ENCODE peak calls at places on chromosomes 6 and 20, in six cellular contexts. One of them, this sample, is unnamed.

GRCh38 chr6:34142046-34142445 is 3.8 kb downstream of the GRM4 start:
- DNase-seq in GM13977: no peak
- DNase-seq in mucosa of descending colon: no peak
- DNase-seq in activated CD8-positive, alpha-beta memory T cell treated with anti-CD3 and anti-CD28 coated beads, Interleukin-2, amount 50 U/mL, for 48 hours: no peak
- DNase-seq in NCI-H82: no peak
- DNase-seq in NCI-H526 treated with DMSO at 0.1 percent for 48 hours: no peak
- DNase-seq in this sample: no peak

GRCh38 chr6:38722727-38723334 is 7.7 kb downstream of the DNAH8 start:
- DNase-seq in mucosa of descending colon: no peak
- DNase-seq in activated CD8-positive, alpha-beta memory T cell treated with anti-CD3 and anti-CD28 coated beads, Interleukin-2, amount 50 U/mL, for 48 hours: no peak
- DNase-seq in NCI-H82: no peak
- DNase-seq in NCI-H526 treated with DMSO at 0.1 percent for 48 hours: no peak
- DNase-seq in GM13977: no peak
- DNase-seq in this sample: no peak

GRCh38 chr20:35117148-35117547 is 24.5 kb upstream of the TRPC4AP start:
- DNase-seq in activated CD8-positive, alpha-beta memory T cell treated with anti-CD3 and anti-CD28 coated beads, Interleukin-2, amount 50 U/mL, for 48 hours: no peak
- DNase-seq in mucosa of descending colon: no peak
- DNase-seq in GM13977: no peak
- DNase-seq in NCI-H526 treated with DMSO at 0.1 percent for 48 hours: no peak
- DNase-seq in NCI-H82: no peak
- DNase-seq in this sample: no peak

GRCh38 chr6:77474286-77474956 is 11.1 kb upstream of the HTR1B start:
- DNase-seq in GM13977: no peak
- DNase-seq in NCI-H526 treated with DMSO at 0.1 percent for 48 hours: no peak
- DNase-seq in NCI-H82: no peak
- DNase-seq in mucosa of descending colon: no peak
- DNase-seq in activated CD8-positive, alpha-beta memory T cell treated with anti-CD3 and anti-CD28 coated beads, Interleukin-2, amount 50 U/mL, for 48 hours: no peak
- DNase-seq in this sample: no peak

GRCh38 chr6:47309326-47310130 is at the start of gene TNFRSF21:
- DNase-seq in GM13977: peak; percentile 91
- DNase-seq in NCI-H82: peak; percentile 96
- DNase-seq in mucosa of descending colon: peak; percentile 94
- DNase-seq in activated CD8-positive, alpha-beta memory T cell treated with anti-CD3 and anti-CD28 coated beads, Interleukin-2, amount 50 U/mL, for 48 hours: peak; percentile 89
- DNase-seq in NCI-H526 treated with DMSO at 0.1 percent for 48 hours: peak; percentile 87
- DNase-seq in this sample: peak; percentile 86

GRCh38 chr6:41634657-41635056 is 3.6 kb upstream of the MDFI start:
- DNase-seq in NCI-H526 treated with DMSO at 0.1 percent for 48 hours: no peak
- DNase-seq in GM13977: no peak
- DNase-seq in NCI-H82: no peak
- DNase-seq in mucosa of descending colon: no peak
- DNase-seq in activated CD8-positive, alpha-beta memory T cell treated with anti-CD3 and anti-CD28 coated beads, Interleukin-2, amount 50 U/mL, for 48 hours: no peak
- DNase-seq in this sample: no peak

GRCh38 chr6:41733707-41734665 is 1.4 kb downstream of the TFEB start:
- DNase-seq in activated CD8-positive, alpha-beta memory T cell treated with anti-CD3 and anti-CD28 coated beads, Interleukin-2, amount 50 U/mL, for 48 hours: peak; percentile 76
- DNase-seq in GM13977: peak; percentile 97
- DNase-seq in NCI-H82: peak; percentile 79
- DNase-seq in mucosa of descending colon: peak; percentile 88
- DNase-seq in NCI-H526 treated with DMSO at 0.1 percent for 48 hours: peak; percentile 46
- DNase-seq in this sample: no peak

GRCh38 chr6:159701413-159701999 is 8.5 kb upstream of the SOD2 start:
- DNase-seq in NCI-H82: no peak
- DNase-seq in NCI-H526 treated with DMSO at 0.1 percent for 48 hours: no peak
- DNase-seq in mucosa of descending colon: peak; percentile 56
- DNase-seq in GM13977: no peak
- DNase-seq in activated CD8-positive, alpha-beta memory T cell treated with anti-CD3 and anti-CD28 coated beads, Interleukin-2, amount 50 U/mL, for 48 hours: no peak
- DNase-seq in this sample: peak; percentile 78

GRCh38 chr20:59398552-59399265 is 98.3 kb downstream of the EDN3 start:
- DNase-seq in activated CD8-positive, alpha-beta memory T cell treated with anti-CD3 and anti-CD28 coated beads, Interleukin-2, amount 50 U/mL, for 48 hours: no peak
- DNase-seq in GM13977: no peak
- DNase-seq in NCI-H82: peak; percentile 12
- DNase-seq in mucosa of descending colon: no peak
- DNase-seq in NCI-H526 treated with DMSO at 0.1 percent for 48 hours: no peak
- DNase-seq in this sample: no peak

GRCh38 chr6:90753820-90754604 is 167.1 kb upstream of the MAP3K7 start:
- DNase-seq in GM13977: no peak
- DNase-seq in mucosa of descending colon: no peak
- DNase-seq in NCI-H82: no peak
- DNase-seq in NCI-H526 treated with DMSO at 0.1 percent for 48 hours: no peak
- DNase-seq in activated CD8-positive, alpha-beta memory T cell treated with anti-CD3 and anti-CD28 coated beads, Interleukin-2, amount 50 U/mL, for 48 hours: no peak
- DNase-seq in this sample: no peak

GRCh38 chr6:138647006-138647405 is 126.6 kb upstream of the CCDC28A start:
- DNase-seq in NCI-H526 treated with DMSO at 0.1 percent for 48 hours: no peak
- DNase-seq in activated CD8-positive, alpha-beta memory T cell treated with anti-CD3 and anti-CD28 coated beads, Interleukin-2, amount 50 U/mL, for 48 hours: no peak
- DNase-seq in GM13977: no peak
- DNase-seq in mucosa of descending colon: no peak
- DNase-seq in NCI-H82: no peak
- DNase-seq in this sample: peak; percentile 47

GRCh38 chr20:44695295-44696230 is 19.6 kb upstream of the CCN5 start:
- DNase-seq in NCI-H82: peak; percentile 99
- DNase-seq in activated CD8-positive, alpha-beta memory T cell treated with anti-CD3 and anti-CD28 coated beads, Interleukin-2, amount 50 U/mL, for 48 hours: no peak
- DNase-seq in GM13977: no peak
- DNase-seq in mucosa of descending colon: no peak
- DNase-seq in NCI-H526 treated with DMSO at 0.1 percent for 48 hours: no peak
- DNase-seq in this sample: no peak

GRCh38 chr6:15668918-15669317 is 6.1 kb upstream of the DTNBP1 start:
- DNase-seq in NCI-H82: no peak
- DNase-seq in activated CD8-positive, alpha-beta memory T cell treated with anti-CD3 and anti-CD28 coated beads, Interleukin-2, amount 50 U/mL, for 48 hours: no peak
- DNase-seq in GM13977: no peak
- DNase-seq in mucosa of descending colon: no peak
- DNase-seq in NCI-H526 treated with DMSO at 0.1 percent for 48 hours: no peak
- DNase-seq in this sample: no peak

GRCh38 chr6:42136508-42137191 is 5.8 kb downstream of the C6orf132 start:
- DNase-seq in mucosa of descending colon: no peak
- DNase-seq in NCI-H82: peak; percentile 87
- DNase-seq in NCI-H526 treated with DMSO at 0.1 percent for 48 hours: no peak
- DNase-seq in GM13977: peak; percentile 86
- DNase-seq in activated CD8-positive, alpha-beta memory T cell treated with anti-CD3 and anti-CD28 coated beads, Interleukin-2, amount 50 U/mL, for 48 hours: peak; percentile 74
- DNase-seq in this sample: peak; percentile 71

GRCh38 chr6:144749263-144749662 is 464.1 kb downstream of the UTRN start:
- DNase-seq in mucosa of descending colon: no peak
- DNase-seq in NCI-H526 treated with DMSO at 0.1 percent for 48 hours: no peak
- DNase-seq in activated CD8-positive, alpha-beta memory T cell treated with anti-CD3 and anti-CD28 coated beads, Interleukin-2, amount 50 U/mL, for 48 hours: no peak
- DNase-seq in NCI-H82: no peak
- DNase-seq in GM13977: no peak
- DNase-seq in this sample: no peak

GRCh38 chr20:49747707-49748524 is 34.2 kb upstream of the B4GALT5 start:
- DNase-seq in GM13977: no peak
- DNase-seq in NCI-H82: no peak
- DNase-seq in activated CD8-positive, alpha-beta memory T cell treated with anti-CD3 and anti-CD28 coated beads, Interleukin-2, amount 50 U/mL, for 48 hours: no peak
- DNase-seq in NCI-H526 treated with DMSO at 0.1 percent for 48 hours: no peak
- DNase-seq in mucosa of descending colon: peak; percentile 71
- DNase-seq in this sample: no peak

GRCh38 chr6:128882991-128883571 is at the start of gene LAMA2:
- DNase-seq in NCI-H82: peak; percentile 17
- DNase-seq in activated CD8-positive, alpha-beta memory T cell treated with anti-CD3 and anti-CD28 coated beads, Interleukin-2, amount 50 U/mL, for 48 hours: peak; percentile 53
- DNase-seq in GM13977: no peak
- DNase-seq in NCI-H526 treated with DMSO at 0.1 percent for 48 hours: no peak
- DNase-seq in mucosa of descending colon: peak; percentile 62
- DNase-seq in this sample: no peak

GRCh38 chr20:1964659-1965405 is 29.0 kb downstream of the PDYN start:
- DNase-seq in GM13977: no peak
- DNase-seq in NCI-H82: peak; percentile 49
- DNase-seq in mucosa of descending colon: no peak
- DNase-seq in activated CD8-positive, alpha-beta memory T cell treated with anti-CD3 and anti-CD28 coated beads, Interleukin-2, amount 50 U/mL, for 48 hours: no peak
- DNase-seq in NCI-H526 treated with DMSO at 0.1 percent for 48 hours: no peak
- DNase-seq in this sample: no peak

GRCh38 chr6:27168586-27169443 is 78.7 kb upstream of the PRSS16 start:
- DNase-seq in mucosa of descending colon: no peak
- DNase-seq in GM13977: no peak
- DNase-seq in activated CD8-positive, alpha-beta memory T cell treated with anti-CD3 and anti-CD28 coated beads, Interleukin-2, amount 50 U/mL, for 48 hours: no peak
- DNase-seq in NCI-H82: no peak
- DNase-seq in NCI-H526 treated with DMSO at 0.1 percent for 48 hours: no peak
- DNase-seq in this sample: peak; percentile 37

GRCh38 chr20:33310327-33310899 is 27.4 kb downstream of the BPIFB1 start:
- DNase-seq in mucosa of descending colon: no peak
- DNase-seq in activated CD8-positive, alpha-beta memory T cell treated with anti-CD3 and anti-CD28 coated beads, Interleukin-2, amount 50 U/mL, for 48 hours: no peak
- DNase-seq in NCI-H82: no peak
- DNase-seq in NCI-H526 treated with DMSO at 0.1 percent for 48 hours: no peak
- DNase-seq in GM13977: no peak
- DNase-seq in this sample: no peak

GRCh38 chr20:38032585-38033329 is 499 bp downstream of the TTI1 start:
- DNase-seq in GM13977: peak; percentile 74
- DNase-seq in mucosa of descending colon: no peak
- DNase-seq in NCI-H526 treated with DMSO at 0.1 percent for 48 hours: peak; percentile 43
- DNase-seq in NCI-H82: peak; percentile 42
- DNase-seq in activated CD8-positive, alpha-beta memory T cell treated with anti-CD3 and anti-CD28 coated beads, Interleukin-2, amount 50 U/mL, for 48 hours: no peak
- DNase-seq in this sample: no peak

GRCh38 chr6:89978749-89979145 is 84.5 kb downstream of the GJA10 start:
- DNase-seq in activated CD8-positive, alpha-beta memory T cell treated with anti-CD3 and anti-CD28 coated beads, Interleukin-2, amount 50 U/mL, for 48 hours: no peak
- DNase-seq in mucosa of descending colon: no peak
- DNase-seq in GM13977: no peak
- DNase-seq in NCI-H82: peak; percentile 18
- DNase-seq in NCI-H526 treated with DMSO at 0.1 percent for 48 hours: no peak
- DNase-seq in this sample: no peak

GRCh38 chr6:6003334-6004146 is 3.2 kb downstream of the NRN1 start:
- DNase-seq in activated CD8-positive, alpha-beta memory T cell treated with anti-CD3 and anti-CD28 coated beads, Interleukin-2, amount 50 U/mL, for 48 hours: peak; percentile 70
- DNase-seq in NCI-H526 treated with DMSO at 0.1 percent for 48 hours: no peak
- DNase-seq in NCI-H82: peak; percentile 79
- DNase-seq in mucosa of descending colon: peak; percentile 54
- DNase-seq in GM13977: peak; percentile 37
- DNase-seq in this sample: no peak

GRCh38 chr6:156991971-156992370 is 214.8 kb downstream of the ARID1B start:
- DNase-seq in GM13977: no peak
- DNase-seq in NCI-H526 treated with DMSO at 0.1 percent for 48 hours: no peak
- DNase-seq in mucosa of descending colon: no peak
- DNase-seq in activated CD8-positive, alpha-beta memory T cell treated with anti-CD3 and anti-CD28 coated beads, Interleukin-2, amount 50 U/mL, for 48 hours: no peak
- DNase-seq in NCI-H82: no peak
- DNase-seq in this sample: no peak

GRCh38 chr6:34143884-34144580 is 1.9 kb downstream of the GRM4 start:
- DNase-seq in activated CD8-positive, alpha-beta memory T cell treated with anti-CD3 and anti-CD28 coated beads, Interleukin-2, amount 50 U/mL, for 48 hours: peak; percentile 69
- DNase-seq in NCI-H526 treated with DMSO at 0.1 percent for 48 hours: peak; percentile 42
- DNase-seq in GM13977: peak; percentile 70
- DNase-seq in NCI-H82: peak; percentile 95
- DNase-seq in mucosa of descending colon: no peak
- DNase-seq in this sample: no peak

GRCh38 chr6:117451607-117452164 is 25.9 kb upstream of the ROS1 start:
- DNase-seq in activated CD8-positive, alpha-beta memory T cell treated with anti-CD3 and anti-CD28 coated beads, Interleukin-2, amount 50 U/mL, for 48 hours: no peak
- DNase-seq in GM13977: no peak
- DNase-seq in NCI-H82: peak; percentile 7
- DNase-seq in mucosa of descending colon: no peak
- DNase-seq in NCI-H526 treated with DMSO at 0.1 percent for 48 hours: no peak
- DNase-seq in this sample: peak; percentile 23

GRCh38 chr6:14354919-14355572 is 237.5 kb downstream of the CD83 start:
- DNase-seq in activated CD8-positive, alpha-beta memory T cell treated with anti-CD3 and anti-CD28 coated beads, Interleukin-2, amount 50 U/mL, for 48 hours: no peak
- DNase-seq in GM13977: no peak
- DNase-seq in NCI-H526 treated with DMSO at 0.1 percent for 48 hours: no peak
- DNase-seq in mucosa of descending colon: peak; percentile 54
- DNase-seq in NCI-H82: no peak
- DNase-seq in this sample: peak; percentile 33

GRCh38 chr20:32470025-32470861 is 112.1 kb downstream of the ASXL1 start:
- DNase-seq in mucosa of descending colon: peak; percentile 64
- DNase-seq in activated CD8-positive, alpha-beta memory T cell treated with anti-CD3 and anti-CD28 coated beads, Interleukin-2, amount 50 U/mL, for 48 hours: no peak
- DNase-seq in NCI-H526 treated with DMSO at 0.1 percent for 48 hours: no peak
- DNase-seq in NCI-H82: peak; percentile 64
- DNase-seq in GM13977: peak; percentile 72
- DNase-seq in this sample: no peak

GRCh38 chr6:166156942-166157341 is 10.7 kb downstream of the TBXT start:
- DNase-seq in NCI-H526 treated with DMSO at 0.1 percent for 48 hours: peak; percentile 11
- DNase-seq in activated CD8-positive, alpha-beta memory T cell treated with anti-CD3 and anti-CD28 coated beads, Interleukin-2, amount 50 U/mL, for 48 hours: no peak
- DNase-seq in mucosa of descending colon: no peak
- DNase-seq in GM13977: no peak
- DNase-seq in NCI-H82: no peak
- DNase-seq in this sample: no peak

This sample was measured in foreskin keratinocyte.